ENCODE peak calls at places on chromosomes 4 and X, in six cellular contexts. Q, K, G, L, M and A are unnamed samples.

GRCh38 chr4:143185253-143186107 is 763 bp downstream of the USP38 start:
- DNase-seq in Q (no peak), K (no peak), G (no peak), L (peak; percentile 16), M (no peak), A (no peak)

GRCh38 chr4:106414366-106414765 is 45.8 kb upstream of the GIMD1 start:
- DNase-seq in Q (no peak), K (no peak), G (no peak), L (no peak), M (no peak), A (no peak)

GRCh38 chr4:175947117-175947722 is 118.4 kb upstream of the WDR17 start:
- DNase-seq in Q (no peak), K (no peak), G (no peak), L (no peak), M (peak; percentile 34), A (no peak)

GRCh38 chrX:129959493-129959832 is 23.0 kb upstream of the BCORL1 start:
- DNase-seq in Q (peak; percentile 26), K (no peak), G (no peak), L (peak; percentile 28), M (no peak), A (no peak)

GRCh38 chr4:172270421-172270820 is 457.2 kb downstream of the GALNTL6 start:
- DNase-seq in Q (no peak), K (no peak), G (no peak), L (no peak), M (no peak), A (no peak)

GRCh38 chr4:68855771-68856170 is 40.0 kb downstream of the UGT2B10 start:
- DNase-seq in Q (no peak), K (no peak), G (no peak), L (no peak), M (no peak), A (no peak)

GRCh38 chr4:95059630-95060029 is 301.9 kb downstream of the BMPR1B start:
- DNase-seq in Q (no peak), K (no peak), G (no peak), L (no peak), M (no peak), A (no peak)

GRCh38 chrX:313546-313945 is 5.0 kb downstream of the GTPBP6 start:
- DNase-seq in Q (no peak), K (no peak), G (no peak), L (no peak), M (no peak), A (no peak)

GRCh38 chrX:130887392-130887791 is 15.6 kb downstream of the ENOX2 start:
- DNase-seq in Q (no peak), K (no peak), G (no peak), L (no peak), M (no peak), A (no peak)

GRCh38 chr4:157713342-157713741 is 459.5 kb downstream of the GASK1B start:
- DNase-seq in Q (no peak), K (no peak), G (no peak), L (no peak), M (no peak), A (no peak)

GRCh38 chrX:2391869-2392606 is 108.7 kb downstream of the DHRSX start:
- DNase-seq in Q (no peak), K (no peak), G (peak; percentile 95), L (no peak), M (no peak), A (peak; percentile 62)

GRCh38 chrX:103631145-103631544 is 2.4 kb downstream of the TCEAL1 start:
- DNase-seq in Q (no peak), K (no peak), G (no peak), L (no peak), M (no peak), A (no peak)

GRCh38 chr4:139624441-139625130 is 41.0 kb upstream of the MGST2 start:
- DNase-seq in Q (no peak), K (no peak), G (no peak), L (no peak), M (no peak), A (no peak)

GRCh38 chrX:120755066-120755846 is 120.4 kb downstream of the CT47B1 start:
- DNase-seq in Q (no peak), K (no peak), G (no peak), L (peak; percentile 47), M (no peak), A (no peak)

GRCh38 chrX:100449696-100450606 is 39.9 kb upstream of the PCDH19 start:
- DNase-seq in Q (peak; percentile 5), K (no peak), G (no peak), L (peak; percentile 11), M (no peak), A (no peak)

GRCh38 chr4:144223129-144223528 is 82.6 kb upstream of the GYPA start:
- DNase-seq in Q (no peak), K (no peak), G (no peak), L (no peak), M (no peak), A (no peak)

GRCh38 chr4:145734576-145735329 is 54.8 kb downstream of the C4orf51 start:
- DNase-seq in Q (no peak), K (no peak), G (peak; percentile 45), L (peak; percentile 61), M (peak; percentile 38), A (peak; percentile 57)

GRCh38 chrX:119982145-119982544 is 38.6 kb upstream of the NKAP start:
- DNase-seq in Q (no peak), K (no peak), G (no peak), L (no peak), M (no peak), A (no peak)

GRCh38 chrX:129739591-129739990 is 812 bp downstream of the XPNPEP2 start:
- DNase-seq in Q (no peak), K (no peak), G (no peak), L (no peak), M (no peak), A (no peak)

GRCh38 chr4:170374770-170375169 is 285.0 kb upstream of the AADAT start:
- DNase-seq in Q (no peak), K (peak; percentile 9), G (peak; percentile 1), L (peak; percentile 59), M (no peak), A (peak; percentile 9)

GRCh38 chr4:4334798-4335520 is 44.9 kb downstream of the ZBTB49 start:
- DNase-seq in Q (no peak), K (peak; percentile 48), G (peak; percentile 19), L (peak; percentile 75), M (peak; percentile 41), A (no peak)

GRCh38 chr4:128039568-128039967 is 21.5 kb upstream of the LARP1B start:
- DNase-seq in Q (no peak), K (no peak), G (no peak), L (no peak), M (no peak), A (no peak)

GRCh38 chrX:44343412-44343942 is at the start of gene EFHC2:
- DNase-seq in Q (peak; percentile 89), K (no peak), G (peak; percentile 19), L (peak; percentile 28), M (peak; percentile 9), A (peak; percentile 10)

GRCh38 chr4:48212165-48212564 is 57.5 kb downstream of the TEC start:
- DNase-seq in Q (no peak), K (no peak), G (no peak), L (no peak), M (no peak), A (no peak)

GRCh38 chr4:80311130-80311529 is 24.4 kb upstream of the CFAP299 start:
- DNase-seq in Q (no peak), K (no peak), G (no peak), L (no peak), M (no peak), A (no peak)

GRCh38 chrX:65668362-65669310 is 1.2 kb downstream of the MSN start:
- DNase-seq in Q (no peak), K (no peak), G (peak; percentile 23), L (peak; percentile 61), M (peak; percentile 32), A (peak; percentile 26)
- TF ChIP-seq POLR2A in Q (peak; percentile 44), K (peak; percentile 46), G (no peak), L (no peak), M (peak; percentile 22), A (peak; percentile 18)

DNA sequence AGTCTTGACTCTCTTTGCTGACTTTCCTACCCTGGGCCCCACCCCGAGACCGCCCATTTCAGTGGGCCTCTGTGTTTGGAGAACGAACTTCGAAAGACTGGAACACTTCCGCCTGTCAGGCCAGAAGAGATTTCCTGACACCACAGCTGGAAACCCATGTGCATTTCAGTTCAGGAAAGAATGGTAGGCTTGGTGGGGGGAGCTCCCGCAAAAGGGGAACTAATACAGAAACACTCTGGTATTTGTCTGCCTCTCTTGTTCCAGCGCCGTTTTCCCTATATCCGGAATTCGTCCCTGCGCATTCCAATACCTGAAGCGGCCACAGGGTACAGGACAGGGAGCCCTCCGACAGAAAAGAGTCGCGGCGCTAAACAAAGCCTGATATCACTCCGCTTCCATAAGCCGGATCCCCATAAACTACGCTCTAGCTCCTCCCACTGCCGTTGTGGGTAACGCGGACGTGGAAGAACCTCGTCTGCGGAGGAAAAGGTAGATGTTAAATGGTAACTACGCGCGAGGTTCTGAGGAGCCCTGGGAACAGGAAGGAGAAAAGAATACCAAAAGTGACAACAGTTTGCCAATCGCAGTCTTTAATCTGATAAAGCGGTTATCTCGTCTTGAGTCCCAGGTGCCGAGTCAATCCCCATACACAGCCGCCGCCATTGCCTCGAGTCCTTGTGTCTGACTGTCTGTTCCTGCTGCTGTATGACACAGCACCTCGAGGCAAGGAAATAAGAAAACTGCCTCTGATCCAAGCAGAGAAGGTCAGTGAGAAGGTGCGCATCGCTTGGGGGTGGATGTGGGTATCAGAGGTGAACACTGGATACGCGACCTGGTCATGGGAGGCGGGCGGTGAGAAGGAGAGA is at the start of gene ARMCX5:
- DNase-seq in Q (no peak), K (no peak), G (peak; percentile 55), L (peak; percentile 77), M (peak; percentile 67), A (peak; percentile 35)
- TF ChIP-seq POLR2A in Q (no peak), K (peak; percentile 86), G (peak; percentile 80), L (peak; percentile 66), M (peak; percentile 43), A (peak; percentile 71)

DNA sequence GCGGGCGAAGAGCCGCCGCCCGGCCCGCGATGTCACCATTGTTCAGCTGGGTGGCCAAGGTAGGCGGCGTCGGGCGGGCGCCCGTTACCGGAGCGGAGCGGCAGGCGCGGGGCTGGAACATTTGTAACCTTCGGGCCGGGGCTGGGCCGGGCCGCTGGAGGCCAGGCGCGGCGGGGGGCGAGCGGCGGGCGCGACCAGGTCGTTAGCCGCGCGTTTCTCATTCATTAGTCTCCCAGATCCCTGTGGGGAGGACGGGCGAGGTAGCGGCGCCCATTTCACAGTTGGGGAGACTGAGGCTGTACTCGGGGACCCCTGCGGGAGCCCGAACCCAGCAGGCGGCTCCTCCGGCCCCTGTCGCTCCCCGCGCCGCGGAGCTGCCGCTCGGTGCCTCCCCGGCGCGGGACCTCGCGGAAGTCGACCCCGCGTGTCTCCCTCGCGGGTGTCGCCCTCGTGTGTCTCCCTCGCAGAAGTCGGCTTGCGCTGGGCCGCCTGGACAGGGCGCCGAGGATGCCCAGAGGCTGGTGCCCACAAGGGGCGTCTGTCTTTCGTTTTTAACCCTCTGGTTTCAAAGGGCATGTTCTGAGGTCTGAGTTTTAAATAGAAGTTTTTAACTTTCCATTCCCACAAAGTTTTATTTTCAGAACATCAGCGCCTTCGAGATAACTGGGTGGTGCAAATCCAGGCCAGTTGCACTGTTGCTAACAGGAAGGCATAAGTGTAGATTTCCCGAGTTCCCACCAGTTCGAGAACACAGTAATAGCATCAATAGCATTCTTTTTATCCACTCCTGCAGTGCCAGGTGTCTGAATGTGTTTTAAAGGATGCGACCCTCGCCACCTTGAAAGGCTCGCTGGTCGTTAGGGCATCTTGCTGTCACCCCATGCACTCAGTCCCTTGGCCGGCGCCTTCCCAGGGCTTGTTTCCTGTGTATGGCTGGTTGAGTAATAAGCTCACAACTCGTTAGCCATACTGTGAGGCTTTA is 17.6 kb downstream of the PTTG2 start:
- DNase-seq in Q (peak; percentile 93), K (peak; percentile 52), G (peak; percentile 37), L (peak; percentile 84), M (peak; percentile 22), A (peak; percentile 28)
- TF ChIP-seq POLR2A in Q (no peak), K (peak; percentile 17), G (no peak), L (peak; percentile 28), M (no peak), A (no peak)

GRCh38 chr4:44725861-44726820 is at the start of gene GNPDA2:
- DNase-seq in Q (peak; percentile 96), K (peak; percentile 51), G (peak; percentile 66), L (peak; percentile 90), M (peak; percentile 74), A (peak; percentile 57)
- TF ChIP-seq POLR2A in Q (peak; percentile 39), K (peak; percentile 92), G (peak; percentile 83), L (peak; percentile 39), M (no peak), A (peak; percentile 83)